ENCODE peak calls at places on chromosomes 5 and 9, in four cellular contexts. One of them, this sample, is unnamed.
A peak's percentile ranks its signal among the peaks of the same experiment; 100 is the strongest.

GRCh38 chr5:116130471-116130870 is 45.6 kb downstream of the COMMD10 start:
- DNase-seq in HCT116: no peak
- DNase-seq in dorsolateral prefrontal cortex: no peak
- DNase-seq in substantia nigra: no peak
- DNase-seq in this sample: no peak

GRCh38 chr5:77449981-77450380 is 42.1 kb downstream of the WDR41 start:
- DNase-seq in dorsolateral prefrontal cortex: no peak
- DNase-seq in substantia nigra: no peak
- DNase-seq in HCT116: no peak
- DNase-seq in this sample: no peak

GRCh38 chr9:37509536-37509935 is 23.8 kb downstream of the POLR1E start:
- DNase-seq in dorsolateral prefrontal cortex: no peak
- DNase-seq in substantia nigra: no peak
- DNase-seq in HCT116: no peak
- DNase-seq in this sample: no peak

GRCh38 chr9:37574241-37574721 is 1.9 kb downstream of the FBXO10 start:
- DNase-seq in HCT116: no peak
- DNase-seq in substantia nigra: no peak
- DNase-seq in dorsolateral prefrontal cortex: no peak
- DNase-seq in this sample: no peak

GRCh38 chr9:16213781-16214515 is 656.5 kb downstream of the BNC2 start:
- DNase-seq in substantia nigra: no peak
- DNase-seq in HCT116: no peak
- DNase-seq in dorsolateral prefrontal cortex: no peak
- DNase-seq in this sample: peak; percentile 55

GRCh38 chr5:15463231-15463630 is 36.7 kb upstream of the FBXL7 start:
- DNase-seq in substantia nigra: no peak
- DNase-seq in dorsolateral prefrontal cortex: no peak
- DNase-seq in HCT116: no peak
- DNase-seq in this sample: peak; percentile 2

GRCh38 chr9:33161011-33161588 is 6.0 kb downstream of the B4GALT1 start:
- DNase-seq in HCT116: peak; percentile 88
- DNase-seq in substantia nigra: no peak
- DNase-seq in dorsolateral prefrontal cortex: no peak
- DNase-seq in this sample: peak; percentile 87

GRCh38 chr9:101485873-101486692 is 47.6 kb upstream of the RNF20 start:
- DNase-seq in substantia nigra: no peak
- DNase-seq in HCT116: peak; percentile 44
- DNase-seq in dorsolateral prefrontal cortex: peak; percentile 43
- DNase-seq in this sample: no peak

GRCh38 chr9:131739988-131740648 is at the start of gene RAPGEF1:
- DNase-seq in HCT116: no peak
- DNase-seq in substantia nigra: no peak
- DNase-seq in dorsolateral prefrontal cortex: no peak
- DNase-seq in this sample: no peak

GRCh38 chr5:84382363-84383295 is 2.1 kb downstream of the EDIL3 start:
- DNase-seq in HCT116: no peak
- DNase-seq in substantia nigra: no peak
- DNase-seq in dorsolateral prefrontal cortex: peak; percentile 63
- DNase-seq in this sample: no peak

GRCh38 chr5:176373100-176373818 is 8.0 kb downstream of the ARL10 start:
- DNase-seq in HCT116: no peak
- DNase-seq in dorsolateral prefrontal cortex: no peak
- DNase-seq in substantia nigra: no peak
- DNase-seq in this sample: no peak

GRCh38 chr5:83914199-83914598 is 193.5 kb upstream of the HAPLN1 start:
- DNase-seq in HCT116: no peak
- DNase-seq in dorsolateral prefrontal cortex: no peak
- DNase-seq in substantia nigra: no peak
- DNase-seq in this sample: no peak

GRCh38 chr5:123673107-123673506 is 161.1 kb downstream of the CSNK1G3 start:
- DNase-seq in HCT116: no peak
- DNase-seq in dorsolateral prefrontal cortex: no peak
- DNase-seq in substantia nigra: no peak
- DNase-seq in this sample: no peak

GRCh38 chr5:178590141-178590923 is at the start of gene COL23A1:
- DNase-seq in substantia nigra: no peak
- DNase-seq in HCT116: no peak
- DNase-seq in dorsolateral prefrontal cortex: no peak
- DNase-seq in this sample: no peak

GRCh38 chr5:158832736-158833135 is 267.0 kb downstream of the EBF1 start:
- DNase-seq in dorsolateral prefrontal cortex: no peak
- DNase-seq in substantia nigra: no peak
- DNase-seq in HCT116: no peak
- DNase-seq in this sample: no peak

GRCh38 chr9:36880075-36880474 is 154.0 kb downstream of the PAX5 start:
- DNase-seq in HCT116: no peak
- DNase-seq in dorsolateral prefrontal cortex: no peak
- DNase-seq in substantia nigra: no peak
- DNase-seq in this sample: no peak

GRCh38 chr9:14806941-14807340 is 84.4 kb upstream of the CER1 start:
- DNase-seq in dorsolateral prefrontal cortex: no peak
- DNase-seq in substantia nigra: no peak
- DNase-seq in HCT116: no peak
- DNase-seq in this sample: peak; percentile 6

GRCh38 chr5:113182658-113183344 is 206.2 kb downstream of the DCP2 start:
- DNase-seq in HCT116: no peak
- DNase-seq in dorsolateral prefrontal cortex: no peak
- DNase-seq in substantia nigra: no peak
- DNase-seq in this sample: no peak

GRCh38 chr5:139982157-139982974 is 60.7 kb downstream of the NRG2 start:
- DNase-seq in HCT116: no peak
- DNase-seq in dorsolateral prefrontal cortex: peak; percentile 43
- DNase-seq in substantia nigra: no peak
- DNase-seq in this sample: no peak

GRCh38 chr9:121199921-121200320 is 1.7 kb downstream of the RAB14 start:
- DNase-seq in HCT116: no peak
- DNase-seq in substantia nigra: no peak
- DNase-seq in dorsolateral prefrontal cortex: no peak
- DNase-seq in this sample: no peak

GRCh38 chr5:179858241-179858585 is 404 bp downstream of the MRNIP start:
- DNase-seq in dorsolateral prefrontal cortex: no peak
- DNase-seq in HCT116: no peak
- DNase-seq in substantia nigra: no peak
- DNase-seq in this sample: no peak

GRCh38 chr9:133714606-133715294 is 23.4 kb downstream of the SARDH start:
- DNase-seq in substantia nigra: no peak
- DNase-seq in HCT116: no peak
- DNase-seq in dorsolateral prefrontal cortex: no peak
- DNase-seq in this sample: no peak

GRCh38 chr5:14313986-14314690 is 171.0 kb downstream of the TRIO start:
- DNase-seq in HCT116: no peak
- DNase-seq in dorsolateral prefrontal cortex: no peak
- DNase-seq in substantia nigra: no peak
- DNase-seq in this sample: no peak

GRCh38 chr9:114656301-114656700 is 1.3 kb downstream of the TEX53 start:
- DNase-seq in HCT116: no peak
- DNase-seq in substantia nigra: no peak
- DNase-seq in dorsolateral prefrontal cortex: no peak
- DNase-seq in this sample: no peak

GRCh38 chr9:89353989-89354388 is 35.7 kb downstream of the SECISBP2 start:
- DNase-seq in dorsolateral prefrontal cortex: no peak
- DNase-seq in HCT116: no peak
- DNase-seq in substantia nigra: no peak
- DNase-seq in this sample: no peak

GRCh38 chr5:83559141-83559785 is 87.7 kb downstream of the VCAN start:
- DNase-seq in substantia nigra: no peak
- DNase-seq in dorsolateral prefrontal cortex: no peak
- DNase-seq in HCT116: no peak
- DNase-seq in this sample: no peak

GRCh38 chr5:72661405-72661804 is 154.2 kb upstream of the ZNF366 start:
- DNase-seq in dorsolateral prefrontal cortex: no peak
- DNase-seq in substantia nigra: no peak
- DNase-seq in HCT116: no peak
- DNase-seq in this sample: no peak

GRCh38 chr5:166211640-166212039 is 2079.8 kb upstream of the WWC1 start:
- DNase-seq in dorsolateral prefrontal cortex: no peak
- DNase-seq in substantia nigra: no peak
- DNase-seq in HCT116: no peak
- DNase-seq in this sample: no peak

GRCh38 chr5:36703245-36703860 is 96.9 kb downstream of the SLC1A3 start:
- DNase-seq in HCT116: no peak
- DNase-seq in dorsolateral prefrontal cortex: no peak
- DNase-seq in substantia nigra: no peak
- DNase-seq in this sample: no peak

GRCh38 chr9:90423661-90424193 is 218.9 kb downstream of the DIRAS2 start:
- DNase-seq in substantia nigra: no peak
- DNase-seq in HCT116: no peak
- DNase-seq in dorsolateral prefrontal cortex: no peak
- DNase-seq in this sample: no peak

GRCh38 chr9:83199240-83199639 is 136.3 kb upstream of the RASEF start:
- DNase-seq in HCT116: peak; percentile 16
- DNase-seq in substantia nigra: no peak
- DNase-seq in dorsolateral prefrontal cortex: peak; percentile 72
- DNase-seq in this sample: peak; percentile 39

GRCh38 chr9:137411670-137412380 is 11.1 kb downstream of the EXD3 start:
- DNase-seq in dorsolateral prefrontal cortex: no peak
- DNase-seq in HCT116: peak; percentile 75
- DNase-seq in substantia nigra: no peak
- DNase-seq in this sample: peak; percentile 63

GRCh38 chr9:15115702-15116639 is 191.0 kb downstream of the TTC39B start:
- DNase-seq in substantia nigra: no peak
- DNase-seq in dorsolateral prefrontal cortex: no peak
- DNase-seq in HCT116: no peak
- DNase-seq in this sample: no peak

GRCh38 chr5:66511491-66511890 is 84.7 kb upstream of the MAST4 start:
- DNase-seq in HCT116: no peak
- DNase-seq in dorsolateral prefrontal cortex: no peak
- DNase-seq in substantia nigra: no peak
- DNase-seq in this sample: no peak

GRCh38 chr5:74647096-74647495 is 6.6 kb upstream of the ENC1 start:
- DNase-seq in dorsolateral prefrontal cortex: no peak
- DNase-seq in HCT116: no peak
- DNase-seq in substantia nigra: no peak
- DNase-seq in this sample: no peak

GRCh38 chr9:12693141-12693540 is at the start of gene TYRP1:
- DNase-seq in HCT116: no peak
- DNase-seq in substantia nigra: no peak
- DNase-seq in dorsolateral prefrontal cortex: no peak
- DNase-seq in this sample: no peak

GRCh38 chr9:78972303-78973002 is 599.3 kb upstream of the TLE4 start:
- DNase-seq in substantia nigra: no peak
- DNase-seq in HCT116: no peak
- DNase-seq in dorsolateral prefrontal cortex: no peak
- DNase-seq in this sample: no peak

GRCh38 chr5:2259494-2260107 is 376.9 kb upstream of the IRX4 start:
- DNase-seq in substantia nigra: no peak
- DNase-seq in dorsolateral prefrontal cortex: no peak
- DNase-seq in HCT116: no peak
- DNase-seq in this sample: no peak

GRCh38 chr9:16030513-16031185 is 477.8 kb downstream of the CCDC171 start:
- DNase-seq in substantia nigra: no peak
- DNase-seq in HCT116: peak; percentile 84
- DNase-seq in dorsolateral prefrontal cortex: no peak
- DNase-seq in this sample: peak; percentile 45

GRCh38 chr5:82334856-82335255 is 56.7 kb upstream of the RPS23 start:
- DNase-seq in substantia nigra: no peak
- DNase-seq in dorsolateral prefrontal cortex: no peak
- DNase-seq in HCT116: no peak
- DNase-seq in this sample: no peak
- H3K27ac ChIP-seq in substantia nigra: no peak overlapping the region
- H3K27ac ChIP-seq in dorsolateral prefrontal cortex: no peak overlapping the region
- H3K27ac ChIP-seq in HCT116: no peak overlapping the region
- H3K27ac ChIP-seq in this sample: no peak overlapping the region

GRCh38 chr5:151037561-151038291 is 17.3 kb downstream of the GPX3 start:
- DNase-seq in HCT116: no peak
- DNase-seq in substantia nigra: no peak
- DNase-seq in dorsolateral prefrontal cortex: no peak
- DNase-seq in this sample: no peak

GRCh38 chr5:151036556-151036955 is 16.2 kb downstream of the GPX3 start:
- DNase-seq in dorsolateral prefrontal cortex: no peak
- DNase-seq in substantia nigra: no peak
- DNase-seq in HCT116: no peak
- DNase-seq in this sample: no peak

GRCh38 chr5:151038801-151039238 is 18.4 kb downstream of the GPX3 start:
- DNase-seq in dorsolateral prefrontal cortex: no peak
- DNase-seq in HCT116: no peak
- DNase-seq in substantia nigra: no peak
- DNase-seq in this sample: no peak

GRCh38 chr5:151039665-151040064 is 19.3 kb downstream of the GPX3 start:
- DNase-seq in dorsolateral prefrontal cortex: no peak
- DNase-seq in HCT116: no peak
- DNase-seq in substantia nigra: no peak
- DNase-seq in this sample: no peak

GRCh38 chr5:151038292-151038745 is 17.9 kb downstream of the GPX3 start:
- DNase-seq in substantia nigra: no peak
- DNase-seq in dorsolateral prefrontal cortex: no peak
- DNase-seq in HCT116: no peak
- DNase-seq in this sample: no peak
- H3K27ac ChIP-seq in substantia nigra: no peak overlapping the region
- H3K27ac ChIP-seq in dorsolateral prefrontal cortex: no peak overlapping the region
- H3K27ac ChIP-seq in HCT116: no peak overlapping the region
- H3K27ac ChIP-seq in this sample: peak overlapping the region; percentile 88

DNA sequence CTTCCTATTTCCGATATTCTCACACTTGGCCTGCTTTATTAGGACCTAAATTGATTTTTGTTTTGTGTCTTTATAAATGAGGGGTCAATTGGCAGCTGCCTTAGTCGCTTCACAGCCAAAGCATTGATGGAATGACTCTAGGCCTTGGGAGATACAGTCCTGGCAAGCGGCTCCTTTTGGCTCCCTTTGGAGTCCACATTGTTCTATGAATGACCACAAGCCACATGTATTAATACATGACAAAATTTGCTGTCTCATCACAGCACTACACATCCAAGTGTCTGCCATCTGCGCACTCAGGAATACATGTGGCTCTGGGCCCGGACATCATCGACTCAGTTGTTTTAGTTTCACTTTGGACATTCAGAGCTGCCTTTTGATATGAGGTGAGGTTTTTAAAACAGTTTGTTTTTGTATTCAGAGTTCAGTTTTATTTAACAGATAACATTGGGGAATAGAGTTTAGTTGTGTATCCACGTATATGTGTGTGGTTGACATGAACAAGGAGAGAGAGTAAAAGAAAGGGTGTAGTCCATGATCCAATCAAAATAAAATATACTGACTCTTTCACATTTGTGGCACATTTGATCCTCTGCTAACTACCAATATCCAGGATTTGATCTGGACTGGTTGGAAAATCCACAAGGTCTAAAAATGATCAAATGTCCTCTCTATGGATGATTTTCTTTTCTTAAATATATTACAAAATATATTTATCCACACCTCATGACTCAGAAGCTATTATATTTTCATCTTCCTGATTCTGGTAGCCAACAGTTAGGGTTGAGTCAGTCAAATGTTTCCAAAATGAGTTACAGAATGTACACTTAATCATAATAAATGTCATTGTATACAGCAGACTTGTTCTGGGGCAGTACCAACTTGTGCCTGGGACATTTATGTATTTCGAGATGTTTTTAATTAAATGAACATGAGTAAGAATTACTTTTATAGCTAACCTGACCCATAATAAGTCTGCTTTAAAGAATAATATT is 114.0 kb upstream of the MTAP start:
- DNase-seq in HCT116: no peak
- DNase-seq in dorsolateral prefrontal cortex: peak; percentile 29
- DNase-seq in substantia nigra: no peak
- DNase-seq in this sample: peak; percentile 56
- H3K27ac ChIP-seq in HCT116: peak overlapping the region; percentile 99
- H3K27ac ChIP-seq in dorsolateral prefrontal cortex: no peak overlapping the region
- H3K27ac ChIP-seq in substantia nigra: no peak overlapping the region
- H3K27ac ChIP-seq in this sample: peak overlapping the region; percentile 98

GRCh38 chr5:10538103-10538788 is 25.6 kb upstream of the ANKRD33B start:
- DNase-seq in substantia nigra: no peak
- DNase-seq in HCT116: no peak
- DNase-seq in dorsolateral prefrontal cortex: no peak
- DNase-seq in this sample: no peak
- H3K27ac ChIP-seq in substantia nigra: no peak overlapping the region
- H3K27ac ChIP-seq in HCT116: no peak overlapping the region
- H3K27ac ChIP-seq in dorsolateral prefrontal cortex: peak overlapping the region; percentile 69
- H3K27ac ChIP-seq in this sample: no peak overlapping the region